ENCODE peak calls at places on chromosome 5, in ten cellular contexts. A is sigmoid colon, X is AG04450, N is gastrocnemius medialis, D is psoas muscle, K is right lobe of liver, M is tibial artery, B is thyroid gland, S is neuronal stem cell, T is substantia nigra. F is an unnamed sample.

GRCh38 chr5:149265559-149265958 is 6.1 kb upstream of the AFAP1L1 start:
- DNase-seq in A (no peak), X (no peak), N (no peak), D (no peak), K (no peak), M (no peak), B (no peak), S (no peak), T (no peak), F (peak)

GRCh38 chr5:169700611-169701010 is 63.5 kb downstream of the DOCK2 start:
- DNase-seq in A (no peak), X (no peak), N (no peak), D (no peak), K (no peak), M (no peak), B (no peak), S (no peak), T (no peak), F (no peak)

GRCh38 chr5:71810023-71810422 is 90.9 kb downstream of the CARTPT start:
- DNase-seq in A (no peak), X (no peak), N (no peak), D (no peak), K (no peak), M (no peak), B (no peak), S (no peak), T (no peak), F (no peak)

GRCh38 chr5:166909926-166910325 is 1381.5 kb upstream of the WWC1 start:
- DNase-seq in A (no peak), X (no peak), N (no peak), D (no peak), K (no peak), M (no peak), B (no peak), S (no peak), T (no peak), F (no peak)

GRCh38 chr5:96333397-96333790 is 99.7 kb downstream of the PCSK1 start:
- DNase-seq in A (no peak), X (no peak), N (no peak), D (no peak), K (no peak), M (no peak), B (no peak), S (no peak), T (no peak), F (no peak)

GRCh38 chr5:167294861-167295685 is 996.4 kb upstream of the WWC1 start:
- DNase-seq in A (no peak), X (peak), N (no peak), D (no peak), K (no peak), M (no peak), B (no peak), S (no peak), T (no peak), F (peak)

GRCh38 chr5:52727568-52727967 is 60.1 kb upstream of the ITGA1 start:
- DNase-seq in A (peak), X (no peak), N (no peak), D (no peak), K (no peak), M (peak), B (peak), S (no peak), T (no peak), F (peak)

GRCh38 chr5:90337449-90338052 is 72.0 kb downstream of the CETN3 start:
- DNase-seq in A (no peak), X (no peak), N (no peak), D (no peak), K (no peak), M (no peak), B (no peak), S (no peak), T (no peak), F (no peak)

GRCh38 chr5:162068412-162068811 is 839 bp downstream of the GABRG2 start:
- DNase-seq in A (no peak), X (no peak), N (no peak), D (peak), K (peak), M (no peak), B (peak), S (peak), T (no peak), F (no peak)

GRCh38 chr5:142640316-142641005 is 45.4 kb downstream of the FGF1 start:
- DNase-seq in A (no peak), X (no peak), N (no peak), D (no peak), K (no peak), M (no peak), B (no peak), S (no peak), T (no peak), F (no peak)

GRCh38 chr5:158874814-158875213 is 224.9 kb downstream of the EBF1 start:
- DNase-seq in A (no peak), X (no peak), N (no peak), D (no peak), K (no peak), M (no peak), B (no peak), S (no peak), T (no peak), F (no peak)

GRCh38 chr5:98069876-98070512 is 703.5 kb upstream of the RGMB start:
- DNase-seq in A (no peak), X (no peak), N (no peak), D (no peak), K (no peak), M (no peak), B (no peak), S (no peak), T (no peak), F (no peak)

GRCh38 chr5:121299153-121299552 is 552.5 kb upstream of the FTMT start:
- DNase-seq in A (no peak), X (no peak), N (no peak), D (no peak), K (no peak), M (no peak), B (no peak), S (no peak), T (no peak), F (no peak)

GRCh38 chr5:68264024-68264956 is 48.7 kb downstream of the PIK3R1 start:
- DNase-seq in A (no peak), X (peak), N (no peak), D (no peak), K (peak), M (no peak), B (no peak), S (no peak), T (no peak), F (peak)

GRCh38 chr5:156406023-156406422 is 79.1 kb downstream of the SGCD start:
- DNase-seq in A (no peak), X (no peak), N (no peak), D (no peak), K (no peak), M (no peak), B (no peak), S (no peak), T (no peak), F (no peak)

GRCh38 chr5:87421307-87421706 is 8.6 kb upstream of the CCNH start:
- DNase-seq in A (no peak), X (no peak), N (no peak), D (no peak), K (no peak), M (no peak), B (no peak), S (no peak), T (no peak), F (no peak)

GRCh38 chr5:180806351-180807011 is 3.9 kb upstream of the MGAT1 start:
- DNase-seq in A (peak), X (no peak), N (peak), D (no peak), K (peak), M (peak), B (no peak), S (no peak), T (no peak), F (no peak)

GRCh38 chr5:180808461-180809000 is 5.9 kb upstream of the MGAT1 start:
- DNase-seq in A (peak), X (no peak), N (no peak), D (no peak), K (peak), M (peak), B (no peak), S (no peak), T (no peak), F (no peak)

GRCh38 chr5:180809403-180810209 is 7.0 kb upstream of the MGAT1 start:
- DNase-seq in A (peak), X (peak), N (peak), D (peak), K (peak), M (peak), B (peak), S (peak), T (peak), F (peak)

GRCh38 chr5:180810210-180811011 is 7.8 kb upstream of the MGAT1 start:
- DNase-seq in A (peak), X (peak), N (peak), D (peak), K (peak), M (peak), B (peak), S (peak), T (peak), F (peak)

DNA sequence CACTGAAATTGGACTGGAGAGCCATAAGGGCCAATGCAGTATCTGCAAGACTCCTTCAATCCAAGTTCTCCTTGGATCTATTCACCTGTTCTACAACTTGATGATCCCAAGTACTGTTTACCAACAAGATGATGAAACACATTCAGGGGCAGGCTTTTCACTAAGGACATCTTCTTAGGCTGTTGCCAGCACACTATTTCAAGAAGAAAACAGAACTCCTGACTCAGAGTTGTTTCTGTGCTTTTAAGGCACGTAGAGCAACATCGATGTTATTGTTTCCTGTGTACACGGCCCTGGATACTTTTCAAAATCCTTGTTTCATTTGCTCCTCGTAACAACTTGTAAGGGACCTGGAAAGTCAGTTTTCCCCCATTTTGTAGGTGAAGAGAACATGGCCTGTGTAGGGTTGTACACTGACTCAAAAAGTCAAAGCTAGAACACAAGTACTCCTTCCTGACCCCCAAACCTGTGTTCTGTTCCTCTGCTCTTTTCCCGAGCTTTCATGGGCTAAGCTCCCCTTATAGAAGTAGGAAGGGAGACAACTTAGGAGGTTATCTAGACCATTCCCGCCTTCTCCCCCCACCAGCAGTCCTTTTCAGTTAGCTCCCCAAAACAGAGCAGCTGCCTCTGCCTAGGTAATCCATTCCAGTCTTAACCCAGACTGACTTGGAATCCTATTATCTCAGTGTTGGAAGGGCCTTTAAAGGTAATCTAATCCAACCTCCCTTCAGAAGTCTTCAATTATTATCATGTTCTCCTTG is 5.2 kb upstream of the MGAT1 start:
- DNase-seq in A (no peak), X (no peak), N (no peak), D (no peak), K (no peak), M (peak), B (no peak), S (no peak), T (no peak), F (no peak)
- H3K27ac ChIP-seq in A (peak), X (no peak), N (peak), D (peak), K (peak), M (peak), B (peak), S (no peak), T (peak), F (peak)

GRCh38 chr5:92019376-92019990 is 636.4 kb upstream of the ARRDC3 start:
- DNase-seq in A (no peak), X (no peak), N (no peak), D (no peak), K (no peak), M (no peak), B (no peak), S (no peak), T (no peak), F (peak)

GRCh38 chr5:92022414-92022813 is 639.3 kb upstream of the ARRDC3 start:
- DNase-seq in A (no peak), X (no peak), N (no peak), D (no peak), K (no peak), M (no peak), B (no peak), S (no peak), T (no peak), F (no peak)

GRCh38 chr5:92017786-92018185 is 634.7 kb upstream of the ARRDC3 start:
- DNase-seq in A (no peak), X (peak), N (no peak), D (no peak), K (no peak), M (no peak), B (no peak), S (no peak), T (no peak), F (peak)
- H3K27ac ChIP-seq in A (no peak), X (no peak), N (no peak), D (no peak), K (no peak), M (no peak), B (no peak), S (no peak), T (no peak), F (no peak)

GRCh38 chr5:74454263-74455030 is 186.1 kb downstream of the ENC1 start:
- DNase-seq in A (no peak), X (no peak), N (peak), D (no peak), K (no peak), M (no peak), B (no peak), S (no peak), T (no peak), F (no peak)
- H3K27ac ChIP-seq in A (no peak), X (no peak), N (no peak), D (peak), K (no peak), M (no peak), B (no peak), S (no peak), T (no peak), F (no peak)

GRCh38 chr5:56356121-56356875 is 123.2 kb upstream of the ANKRD55 start:
- DNase-seq in A (no peak), X (no peak), N (no peak), D (no peak), K (no peak), M (no peak), B (peak), S (no peak), T (no peak), F (no peak)
- H3K27ac ChIP-seq in A (no peak), X (no peak), N (no peak), D (no peak), K (no peak), M (no peak), B (peak), S (no peak), T (no peak), F (no peak)

DNA sequence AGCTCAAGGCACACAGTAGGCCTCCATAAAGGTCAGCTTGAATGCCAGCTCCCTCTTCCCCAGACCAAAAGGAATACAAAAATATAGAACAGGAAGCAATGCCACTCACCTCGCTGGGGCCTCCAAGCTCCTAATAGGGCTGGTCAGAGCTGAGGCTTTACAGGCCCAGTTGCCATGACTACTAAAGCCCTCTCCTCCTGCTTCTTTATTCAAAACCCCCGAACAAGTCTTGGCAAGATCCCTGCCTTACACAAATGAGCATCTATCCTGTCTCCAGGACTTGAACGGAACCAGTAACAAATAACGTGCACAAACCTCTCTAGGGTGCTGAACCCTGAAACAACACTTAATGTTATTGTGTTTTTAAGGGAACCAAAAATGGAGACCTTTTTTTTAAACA is 136.3 kb downstream of the SIL1 start:
- DNase-seq in A (no peak), X (no peak), N (no peak), D (no peak), K (no peak), M (no peak), B (no peak), S (peak), T (no peak), F (peak)
- H3K27ac ChIP-seq in A (no peak), X (no peak), N (no peak), D (no peak), K (peak), M (peak), B (peak), S (peak), T (no peak), F (peak)

GRCh38 chr5:128097781-128098180 is 14.2 kb downstream of the SLC12A2 start:
- DNase-seq in A (no peak), X (no peak), N (no peak), D (no peak), K (no peak), M (no peak), B (no peak), S (no peak), T (no peak), F (no peak)

GRCh38 chr5:128101676-128102075 is 18.1 kb downstream of the SLC12A2 start:
- DNase-seq in A (no peak), X (no peak), N (no peak), D (no peak), K (no peak), M (no peak), B (no peak), S (no peak), T (no peak), F (no peak)

GRCh38 chr5:128100860-128101557 is 17.4 kb downstream of the SLC12A2 start:
- DNase-seq in A (no peak), X (no peak), N (no peak), D (no peak), K (no peak), M (no peak), B (no peak), S (no peak), T (no peak), F (no peak)

GRCh38 chr5:128097224-128097623 is 13.7 kb downstream of the SLC12A2 start:
- DNase-seq in A (no peak), X (no peak), N (no peak), D (no peak), K (no peak), M (no peak), B (no peak), S (no peak), T (no peak), F (no peak)

GRCh38 chr5:128099944-128100343 is 16.4 kb downstream of the SLC12A2 start:
- DNase-seq in A (no peak), X (no peak), N (no peak), D (no peak), K (no peak), M (no peak), B (no peak), S (no peak), T (no peak), F (no peak)
- H3K27ac ChIP-seq in A (peak), X (no peak), N (no peak), D (no peak), K (no peak), M (no peak), B (no peak), S (no peak), T (peak), F (no peak)

F was measured in brain microvascular endothelial cell.